ENCODE peak calls at places on chromosome 13, in eight cellular contexts. L, U, A, E, V, S, I and M are unnamed samples.

GRCh38 chr13:41054212-41054877 is 7.0 kb upstream of the WBP4 start:
- DNase-seq in E (no peak), U (no peak), S (peak; percentile 61), I (peak; percentile 59), V (no peak), L (peak; percentile 69), A (peak; percentile 56), M (peak; percentile 47)

GRCh38 chr13:39655041-39655568 is 357 bp upstream of the COG6 start:
- DNase-seq in L (no peak), A (no peak), I (no peak), V (no peak), U (no peak), E (no peak), S (no peak), M (no peak)

GRCh38 chr13:92842145-92842544 is 384.5 kb upstream of the GPC6 start:
- DNase-seq in S (peak; percentile 96), E (peak; percentile 34), I (peak; percentile 81), A (no peak), V (no peak), L (no peak), U (no peak), M (peak; percentile 85)

GRCh38 chr13:73778242-73778864 is 355.9 kb downstream of the KLF12 start:
- DNase-seq in L (no peak), E (no peak), I (no peak), U (no peak), V (no peak), A (no peak), S (no peak), M (no peak)

GRCh38 chr13:35953537-35954206 is 177.5 kb downstream of the DCLK1 start:
- DNase-seq in V (peak; percentile 13), A (peak; percentile 98), L (peak; percentile 8), E (peak; percentile 64), S (peak; percentile 84), U (peak; percentile 50), I (peak; percentile 58), M (peak; percentile 70)

GRCh38 chr13:91133941-91134772 is 213.3 kb upstream of the MIR17HG start:
- DNase-seq in I (peak; percentile 31), E (no peak), A (peak; percentile 92), V (peak; percentile 45), L (peak; percentile 33), S (peak; percentile 45), U (no peak), M (peak; percentile 61)

GRCh38 chr13:111145071-111145470 is 30.0 kb downstream of the ARHGEF7 start:
- DNase-seq in U (no peak), V (no peak), L (no peak), S (no peak), I (no peak), A (no peak), E (no peak), M (no peak)

GRCh38 chr13:75432811-75433244 is 49.1 kb downstream of the TBC1D4 start:
- DNase-seq in S (no peak), I (no peak), V (no peak), L (no peak), A (no peak), E (no peak), U (no peak), M (no peak)

GRCh38 chr13:101706651-101707050 is 254.2 kb downstream of the ITGBL1 start:
- DNase-seq in L (peak; percentile 93), A (no peak), I (peak; percentile 96), E (peak; percentile 81), U (peak; percentile 35), V (no peak), S (peak; percentile 74), M (peak; percentile 98)

GRCh38 chr13:92272177-92272576 is 873.8 kb downstream of the GPC5 start:
- DNase-seq in L (no peak), E (no peak), V (no peak), U (no peak), I (no peak), A (no peak), S (no peak), M (no peak)

GRCh38 chr13:40960721-40961120 is 58.4 kb downstream of the ELF1 start:
- DNase-seq in E (no peak), A (no peak), V (no peak), I (no peak), L (peak; percentile 57), S (no peak), U (no peak), M (no peak)

GRCh38 chr13:110116072-110116487 is 190.9 kb downstream of the COL4A1 start:
- DNase-seq in V (peak; percentile 51), A (peak; percentile 29), U (peak; percentile 67), I (no peak), E (no peak), L (peak; percentile 77), S (no peak), M (no peak)

GRCh38 chr13:107373551-107373950 is 805.6 kb upstream of the ARGLU1 start:
- DNase-seq in A (peak; percentile 77), V (no peak), U (no peak), E (no peak), I (peak; percentile 84), S (peak; percentile 77), L (no peak), M (peak; percentile 94)

GRCh38 chr13:74730556-74731331 is 596.5 kb upstream of the KLF12 start:
- DNase-seq in L (no peak), E (no peak), S (no peak), U (no peak), I (no peak), V (no peak), A (no peak), M (no peak)